ENCODE peak calls at places on chromosome 16, in seven cellular contexts. One of them, this sample, is unnamed.

GRCh38 chr16:19595043-19595767 is 39.7 kb downstream of the VPS35L start:
- DNase-seq in spleen: no peak
- DNase-seq in RWPE1: peak
- DNase-seq in nephron progenitor cell: no peak
- DNase-seq in endothelial cell: no peak
- DNase-seq in MM.1S: no peak
- DNase-seq in body of pancreas: peak
- DNase-seq in this sample: peak

GRCh38 chr16:69270395-69270794 is 40.8 kb upstream of the VPS4A start:
- DNase-seq in spleen: no peak
- DNase-seq in RWPE1: no peak
- DNase-seq in nephron progenitor cell: no peak
- DNase-seq in endothelial cell: no peak
- DNase-seq in MM.1S: no peak
- DNase-seq in body of pancreas: no peak
- DNase-seq in this sample: no peak

GRCh38 chr16:80931985-80932720 is 74.5 kb downstream of the CMC2 start:
- DNase-seq in spleen: no peak
- DNase-seq in RWPE1: no peak
- DNase-seq in nephron progenitor cell: peak
- DNase-seq in endothelial cell: peak
- DNase-seq in MM.1S: no peak
- DNase-seq in body of pancreas: peak
- DNase-seq in this sample: peak

GRCh38 chr16:21260870-21261791 is 17.0 kb downstream of the CRYM start:
- DNase-seq in spleen: no peak
- DNase-seq in RWPE1: peak
- DNase-seq in nephron progenitor cell: no peak
- DNase-seq in endothelial cell: no peak
- DNase-seq in MM.1S: no peak
- DNase-seq in body of pancreas: peak
- DNase-seq in this sample: no peak

GRCh38 chr16:87484487-87485331 is 8.1 kb downstream of the ZCCHC14 start:
- DNase-seq in spleen: no peak
- DNase-seq in RWPE1: no peak
- DNase-seq in nephron progenitor cell: no peak
- DNase-seq in endothelial cell: no peak
- DNase-seq in MM.1S: no peak
- DNase-seq in body of pancreas: no peak
- DNase-seq in this sample: no peak

GRCh38 chr16:87347932-87348615 is 30.9 kb upstream of the C16orf95 start:
- DNase-seq in spleen: no peak
- DNase-seq in RWPE1: no peak
- DNase-seq in nephron progenitor cell: no peak
- DNase-seq in endothelial cell: no peak
- DNase-seq in MM.1S: no peak
- DNase-seq in body of pancreas: no peak
- DNase-seq in this sample: no peak

GRCh38 chr16:47063011-47063724 is 80.6 kb downstream of the NETO2 start:
- DNase-seq in spleen: peak
- DNase-seq in RWPE1: no peak
- DNase-seq in nephron progenitor cell: no peak
- DNase-seq in endothelial cell: no peak
- DNase-seq in MM.1S: no peak
- DNase-seq in body of pancreas: no peak
- DNase-seq in this sample: no peak

GRCh38 chr16:67260426-67261063 is 11.8 kb downstream of the SLC9A5 start:
- DNase-seq in spleen: peak
- DNase-seq in RWPE1: no peak
- DNase-seq in nephron progenitor cell: no peak
- DNase-seq in endothelial cell: no peak
- DNase-seq in MM.1S: peak
- DNase-seq in body of pancreas: peak
- DNase-seq in this sample: no peak

GRCh38 chr16:82945420-82946096 is 318.8 kb downstream of the CDH13 start:
- DNase-seq in spleen: no peak
- DNase-seq in RWPE1: no peak
- DNase-seq in nephron progenitor cell: no peak
- DNase-seq in endothelial cell: no peak
- DNase-seq in MM.1S: no peak
- DNase-seq in body of pancreas: no peak
- DNase-seq in this sample: no peak

GRCh38 chr16:22318690-22319358 is 21.6 kb downstream of the POLR3E start:
- DNase-seq in spleen: peak
- DNase-seq in RWPE1: peak
- DNase-seq in nephron progenitor cell: peak
- DNase-seq in endothelial cell: peak
- DNase-seq in MM.1S: no peak
- DNase-seq in body of pancreas: no peak
- DNase-seq in this sample: no peak
- TF ChIP-seq CTCF in spleen: peak
- TF ChIP-seq CTCF in RWPE1: peak
- TF ChIP-seq CTCF in nephron progenitor cell: no peak
- TF ChIP-seq CTCF in endothelial cell: peak
- TF ChIP-seq CTCF in MM.1S: peak
- TF ChIP-seq CTCF in body of pancreas: peak
- TF ChIP-seq CTCF in this sample: peak

GRCh38 chr16:4556580-4556979 is 440 bp downstream of the C16orf96 start:
- DNase-seq in spleen: no peak
- DNase-seq in RWPE1: no peak
- DNase-seq in nephron progenitor cell: no peak
- DNase-seq in endothelial cell: no peak
- DNase-seq in MM.1S: no peak
- DNase-seq in body of pancreas: no peak
- DNase-seq in this sample: no peak

GRCh38 chr16:4561565-4561964 is 5.4 kb downstream of the C16orf96 start:
- DNase-seq in spleen: no peak
- DNase-seq in RWPE1: no peak
- DNase-seq in nephron progenitor cell: no peak
- DNase-seq in endothelial cell: no peak
- DNase-seq in MM.1S: no peak
- DNase-seq in body of pancreas: no peak
- DNase-seq in this sample: no peak

GRCh38 chr16:4556112-4556511 is at the start of gene C16orf96:
- DNase-seq in spleen: no peak
- DNase-seq in RWPE1: peak
- DNase-seq in nephron progenitor cell: no peak
- DNase-seq in endothelial cell: no peak
- DNase-seq in MM.1S: no peak
- DNase-seq in body of pancreas: no peak
- DNase-seq in this sample: no peak

GRCh38 chr16:4558026-4558425 is 1.9 kb downstream of the C16orf96 start:
- DNase-seq in spleen: no peak
- DNase-seq in RWPE1: no peak
- DNase-seq in nephron progenitor cell: peak
- DNase-seq in endothelial cell: no peak
- DNase-seq in MM.1S: no peak
- DNase-seq in body of pancreas: no peak
- DNase-seq in this sample: no peak
- TF ChIP-seq CTCF in spleen: no peak
- TF ChIP-seq CTCF in RWPE1: no peak
- TF ChIP-seq CTCF in nephron progenitor cell: no peak
- TF ChIP-seq CTCF in endothelial cell: no peak
- TF ChIP-seq CTCF in MM.1S: no peak
- TF ChIP-seq CTCF in body of pancreas: no peak
- TF ChIP-seq CTCF in this sample: no peak

GRCh38 chr16:5378531-5378930 is 280.9 kb upstream of the EEF2KMT start:
- DNase-seq in spleen: no peak
- DNase-seq in RWPE1: no peak
- DNase-seq in nephron progenitor cell: no peak
- DNase-seq in endothelial cell: no peak
- DNase-seq in MM.1S: no peak
- DNase-seq in body of pancreas: no peak
- DNase-seq in this sample: no peak
- TF ChIP-seq CTCF in spleen: no peak
- TF ChIP-seq CTCF in RWPE1: no peak
- TF ChIP-seq CTCF in nephron progenitor cell: no peak
- TF ChIP-seq CTCF in endothelial cell: no peak
- TF ChIP-seq CTCF in MM.1S: no peak
- TF ChIP-seq CTCF in body of pancreas: no peak
- TF ChIP-seq CTCF in this sample: no peak

GRCh38 chr16:65546353-65546791 is 424.5 kb upstream of the CDH11 start:
- DNase-seq in spleen: no peak
- DNase-seq in RWPE1: no peak
- DNase-seq in nephron progenitor cell: no peak
- DNase-seq in endothelial cell: no peak
- DNase-seq in MM.1S: no peak
- DNase-seq in body of pancreas: no peak
- DNase-seq in this sample: no peak

GRCh38 chr16:65543781-65544740 is 422.2 kb upstream of the CDH11 start:
- DNase-seq in spleen: no peak
- DNase-seq in RWPE1: no peak
- DNase-seq in nephron progenitor cell: no peak
- DNase-seq in endothelial cell: no peak
- DNase-seq in MM.1S: no peak
- DNase-seq in body of pancreas: no peak
- DNase-seq in this sample: no peak

GRCh38 chr16:65547799-65548446 is 426.1 kb upstream of the CDH11 start:
- DNase-seq in spleen: no peak
- DNase-seq in RWPE1: peak
- DNase-seq in nephron progenitor cell: no peak
- DNase-seq in endothelial cell: no peak
- DNase-seq in MM.1S: no peak
- DNase-seq in body of pancreas: no peak
- DNase-seq in this sample: no peak

DNA sequence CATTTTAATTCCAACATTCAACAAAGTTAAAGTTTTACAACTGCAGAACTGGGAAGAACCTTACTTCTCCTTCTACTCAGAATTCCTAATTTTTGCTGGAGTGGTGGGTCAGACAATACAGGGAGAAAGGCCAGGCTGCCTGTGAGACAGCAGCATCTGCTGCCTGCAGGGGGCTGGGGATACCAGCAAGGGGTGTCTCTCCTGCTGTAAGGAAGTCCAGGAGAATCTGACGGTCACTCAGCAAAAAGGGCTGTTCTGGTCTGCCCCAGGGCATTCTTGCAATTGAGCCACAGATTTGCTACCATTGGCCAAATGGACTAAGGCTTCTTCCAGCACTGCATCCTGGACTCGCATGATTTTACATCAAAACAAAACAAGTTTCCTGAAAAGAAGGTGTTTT is 426.6 kb upstream of the CDH11 start:
- DNase-seq in spleen: no peak
- DNase-seq in RWPE1: no peak
- DNase-seq in nephron progenitor cell: peak
- DNase-seq in endothelial cell: no peak
- DNase-seq in MM.1S: no peak
- DNase-seq in body of pancreas: no peak
- DNase-seq in this sample: no peak
- TF ChIP-seq CTCF in spleen: no peak
- TF ChIP-seq CTCF in RWPE1: no peak
- TF ChIP-seq CTCF in nephron progenitor cell: no peak
- TF ChIP-seq CTCF in endothelial cell: no peak
- TF ChIP-seq CTCF in MM.1S: no peak
- TF ChIP-seq CTCF in body of pancreas: no peak
- TF ChIP-seq CTCF in this sample: no peak

GRCh38 chr16:71758293-71758760 is 33.8 kb upstream of the PHLPP2 start:
- DNase-seq in spleen: no peak
- DNase-seq in RWPE1: no peak
- DNase-seq in nephron progenitor cell: no peak
- DNase-seq in endothelial cell: no peak
- DNase-seq in MM.1S: no peak
- DNase-seq in body of pancreas: no peak
- DNase-seq in this sample: no peak

GRCh38 chr16:71762186-71762585 is 37.7 kb upstream of the PHLPP2 start:
- DNase-seq in spleen: no peak
- DNase-seq in RWPE1: no peak
- DNase-seq in nephron progenitor cell: no peak
- DNase-seq in endothelial cell: no peak
- DNase-seq in MM.1S: no peak
- DNase-seq in body of pancreas: no peak
- DNase-seq in this sample: no peak

DNA sequence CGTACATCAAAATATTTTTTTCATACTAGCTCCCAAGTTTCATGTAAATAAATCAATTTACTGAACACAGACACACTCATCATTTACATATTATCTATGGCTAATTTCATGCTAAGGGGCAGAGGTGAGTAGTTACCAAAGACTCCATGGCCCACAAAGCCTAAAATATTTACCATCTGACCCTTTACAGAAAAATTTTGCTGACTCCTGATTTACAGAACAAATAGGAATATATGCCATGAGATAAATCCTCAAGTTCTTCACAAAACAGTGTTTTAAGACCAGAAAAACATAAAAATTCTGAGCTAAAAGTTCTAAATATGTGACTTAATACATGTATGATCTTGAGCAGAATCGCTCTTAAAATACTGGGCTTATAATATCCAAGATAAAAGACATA is 36.6 kb upstream of the PHLPP2 start:
- DNase-seq in spleen: no peak
- DNase-seq in RWPE1: no peak
- DNase-seq in nephron progenitor cell: no peak
- DNase-seq in endothelial cell: no peak
- DNase-seq in MM.1S: no peak
- DNase-seq in body of pancreas: no peak
- DNase-seq in this sample: no peak
- TF ChIP-seq CTCF in spleen: no peak
- TF ChIP-seq CTCF in RWPE1: no peak
- TF ChIP-seq CTCF in nephron progenitor cell: no peak
- TF ChIP-seq CTCF in endothelial cell: no peak
- TF ChIP-seq CTCF in MM.1S: no peak
- TF ChIP-seq CTCF in body of pancreas: no peak
- TF ChIP-seq CTCF in this sample: no peak

DNA sequence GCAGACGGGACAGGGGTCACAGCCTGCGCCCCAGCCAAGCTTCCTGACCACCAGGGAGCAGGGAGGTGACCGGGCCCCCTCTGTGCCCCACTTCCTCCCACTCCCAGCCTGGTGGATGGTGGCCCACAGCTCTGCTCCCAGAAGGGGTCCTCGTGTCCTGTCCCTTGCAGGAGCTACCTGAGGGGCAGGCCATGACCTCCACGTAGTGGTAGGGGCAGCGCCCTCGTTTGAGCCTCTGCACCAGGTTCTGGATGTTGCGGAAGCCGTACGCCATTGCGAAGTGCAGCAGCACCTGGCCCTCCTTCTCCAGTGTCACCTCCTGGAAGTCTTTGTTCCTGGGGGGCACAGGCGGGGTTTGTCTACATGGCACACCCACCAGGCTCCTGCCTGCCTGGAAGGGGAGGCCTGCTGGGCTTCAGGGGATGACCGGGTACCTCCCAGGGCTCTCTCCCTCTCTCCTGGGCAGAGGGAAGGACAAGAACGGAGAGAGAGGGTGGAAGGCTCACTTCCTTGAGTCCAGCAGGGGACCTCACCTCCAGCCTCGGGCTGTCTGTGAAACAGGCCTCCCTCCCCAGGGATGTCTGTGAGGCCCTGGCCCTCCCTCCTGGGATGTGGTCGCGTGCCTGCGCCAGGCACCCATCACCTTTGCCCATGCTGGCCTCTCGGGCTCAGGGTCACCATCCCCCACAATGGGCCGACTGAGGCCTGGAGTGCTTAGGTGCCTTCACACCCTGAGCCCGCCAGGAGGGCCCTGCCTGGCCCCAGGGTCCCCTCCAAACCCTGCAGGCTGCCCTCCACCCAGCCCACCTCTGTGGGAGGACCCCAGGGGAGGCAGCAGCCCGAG is 4.0 kb downstream of the HAGHL start:
- DNase-seq in spleen: peak
- DNase-seq in RWPE1: no peak
- DNase-seq in nephron progenitor cell: no peak
- DNase-seq in endothelial cell: no peak
- DNase-seq in MM.1S: no peak
- DNase-seq in body of pancreas: no peak
- DNase-seq in this sample: peak
- TF ChIP-seq CTCF in spleen: no peak
- TF ChIP-seq CTCF in RWPE1: no peak
- TF ChIP-seq CTCF in nephron progenitor cell: no peak
- TF ChIP-seq CTCF in endothelial cell: no peak
- TF ChIP-seq CTCF in MM.1S: no peak
- TF ChIP-seq CTCF in body of pancreas: no peak
- TF ChIP-seq CTCF in this sample: no peak

GRCh38 chr16:51971184-51971583 is 575.8 kb downstream of the TOX3 start:
- DNase-seq in spleen: no peak
- DNase-seq in RWPE1: peak
- DNase-seq in nephron progenitor cell: peak
- DNase-seq in endothelial cell: peak
- DNase-seq in MM.1S: no peak
- DNase-seq in body of pancreas: peak
- DNase-seq in this sample: no peak
- TF ChIP-seq CTCF in spleen: no peak
- TF ChIP-seq CTCF in RWPE1: no peak
- TF ChIP-seq CTCF in nephron progenitor cell: peak
- TF ChIP-seq CTCF in endothelial cell: peak
- TF ChIP-seq CTCF in MM.1S: no peak
- TF ChIP-seq CTCF in body of pancreas: peak
- TF ChIP-seq CTCF in this sample: no peak